ENCODE peak calls at places on chromosomes 11 and 22, in seven cellular contexts. J is psoas muscle; Y is NCI-H2171 treated with DMSO at 0.1 percent for 48 hours; X is ELR; S is Daoy; P is activated CD4-positive, alpha-beta T cell treated with anti-CD3 and anti-CD28 coated beads, Interleukin-2, amount 10 ng/mL, durations not matched to agents 24 days and 14 days; Q is HEK293T. M is an unnamed sample.

GRCh38 chr11:123356539-123356938 is 73.5 kb upstream of the GRAMD1B start:
- DNase-seq in J (no peak), Y (no peak), X (no peak), S (no peak), P (no peak), Q (no peak), M (no peak)

GRCh38 chr11:120001161-120002135 is 136.5 kb downstream of the TRIM29 start:
- DNase-seq in J (no peak), Y (peak; percentile 82), X (no peak), S (no peak), P (no peak), Q (no peak), M (no peak)

GRCh38 chr11:86798988-86799387 is 1.4 kb upstream of the PRSS23 start:
- DNase-seq in J (no peak), Y (no peak), X (peak; percentile 93), S (peak; percentile 81), P (no peak), Q (no peak), M (no peak)

GRCh38 chr11:78576549-78577097 is 2.0 kb upstream of the NARS2 start:
- DNase-seq in J (no peak), Y (peak; percentile 73), X (no peak), S (no peak), P (no peak), Q (no peak), M (no peak)

GRCh38 chr22:49880281-49880680 is 26.6 kb downstream of the ZBED4 start:
- DNase-seq in J (no peak), Y (no peak), X (no peak), S (no peak), P (peak; percentile 79), Q (no peak), M (no peak)

GRCh38 chr11:7512525-7513209 is 1.1 kb upstream of the PPFIBP2 start:
- DNase-seq in J (peak; percentile 91), Y (no peak), X (no peak), S (peak; percentile 18), P (peak; percentile 68), Q (no peak), M (peak; percentile 88)

GRCh38 chr22:31637375-31637937 is 24.6 kb downstream of the PISD start:
- DNase-seq in J (no peak), Y (no peak), X (no peak), S (no peak), P (no peak), Q (no peak), M (peak; percentile 54)

GRCh38 chr11:68691402-68691784 is 7.0 kb downstream of the GAL start:
- DNase-seq in J (no peak), Y (no peak), X (no peak), S (no peak), P (no peak), Q (no peak), M (no peak)

GRCh38 chr11:1041936-1042608 is 5.6 kb upstream of the MUC6 start:
- DNase-seq in J (peak; percentile 10), Y (no peak), X (no peak), S (peak; percentile 37), P (no peak), Q (no peak), M (no peak)

GRCh38 chr11:315516-315994 is 1.7 kb downstream of the IFITM1 start:
- DNase-seq in J (no peak), Y (no peak), X (no peak), S (no peak), P (no peak), Q (no peak), M (no peak)

GRCh38 chr11:94805994-94806393 is 37.8 kb downstream of the AMOTL1 start:
- DNase-seq in J (no peak), Y (no peak), X (no peak), S (no peak), P (no peak), Q (no peak), M (no peak)

GRCh38 chr22:32695451-32695891 is 106.0 kb upstream of the TIMP3 start:
- DNase-seq in J (no peak), Y (no peak), X (peak; percentile 99), S (peak; percentile 79), P (no peak), Q (no peak), M (no peak)

GRCh38 chr11:77211040-77211451 is 83.0 kb downstream of the MYO7A start:
- DNase-seq in J (no peak), Y (no peak), X (no peak), S (no peak), P (no peak), Q (no peak), M (no peak)

GRCh38 chr11:28922351-28922981 is 814.3 kb downstream of the METTL15 start:
- DNase-seq in J (no peak), Y (no peak), X (no peak), S (no peak), P (no peak), Q (no peak), M (no peak)

GRCh38 chr22:50545522-50546325 is at the start of gene KLHDC7B:
- DNase-seq in J (no peak), Y (no peak), X (no peak), S (no peak), P (peak; percentile 80), Q (no peak), M (no peak)

GRCh38 chr11:112694813-112695212 is 266.4 kb upstream of the NCAM1 start:
- DNase-seq in J (no peak), Y (no peak), X (peak; percentile 19), S (peak; percentile 19), P (no peak), Q (no peak), M (no peak)

GRCh38 chr11:68792400-68792955 is 41.2 kb upstream of the TESMIN start:
- DNase-seq in J (no peak), Y (no peak), X (peak; percentile 63), S (peak; percentile 57), P (no peak), Q (no peak), M (no peak)

GRCh38 chr11:129259950-129260349 is 67.8 kb upstream of the ARHGAP32 start:
- DNase-seq in J (no peak), Y (no peak), X (no peak), S (no peak), P (no peak), Q (no peak), M (no peak)

GRCh38 chr11:12288212-12288933 is 89.0 kb upstream of the PARVA start:
- DNase-seq in J (peak; percentile 72), Y (peak; percentile 75), X (peak; percentile 92), S (peak; percentile 91), P (peak; percentile 86), Q (peak; percentile 86), M (peak; percentile 49)

GRCh38 chr11:57320067-57320718 is 4.6 kb downstream of the TNKS1BP1 start:
- DNase-seq in J (no peak), Y (no peak), X (no peak), S (no peak), P (no peak), Q (no peak), M (no peak)

GRCh38 chr11:116535120-116535519 is 237.7 kb downstream of the BUD13 start:
- DNase-seq in J (no peak), Y (no peak), X (no peak), S (no peak), P (no peak), Q (no peak), M (no peak)

GRCh38 chr11:84922836-84923235 is 704.3 kb downstream of the DLG2 start:
- DNase-seq in J (no peak), Y (no peak), X (no peak), S (no peak), P (no peak), Q (no peak), M (no peak)

GRCh38 chr11:112339566-112339965 is 78.9 kb upstream of the PLET1 start:
- DNase-seq in J (no peak), Y (no peak), X (no peak), S (no peak), P (no peak), Q (no peak), M (no peak)

GRCh38 chr11:111734383-111735261 is 31.6 kb downstream of the PPP2R1B start:
- DNase-seq in J (no peak), Y (no peak), X (no peak), S (no peak), P (no peak), Q (no peak), M (no peak)

GRCh38 chr11:113562981-113563461 is 87.8 kb upstream of the DRD2 start:
- DNase-seq in J (no peak), Y (no peak), X (no peak), S (no peak), P (no peak), Q (no peak), M (no peak)